ENCODE peak calls at places on chromosomes 13 and 19, in ten cellular contexts. One of them, this sample, is unnamed.

GRCh38 chr19:5824791-5825577 is 14.5 kb downstream of the FUT6 start:
- DNase-seq in stromal cell of bone marrow: no peak
- DNase-seq in tibial artery: no peak
- DNase-seq in NCI-H1105: no peak
- DNase-seq in neural crest cell: no peak
- DNase-seq in mesendoderm: no peak
- DNase-seq in heart right ventricle: no peak
- DNase-seq in naive thymus-derived CD8-positive, alpha-beta T cell: no peak
- DNase-seq in body of pancreas: no peak
- DNase-seq in T-helper 9 cell: no peak
- DNase-seq in this sample: no peak

GRCh38 chr13:37869756-37870488 is at the start of gene TRPC4:
- DNase-seq in NCI-H1105: peak
- DNase-seq in neural crest cell: peak
- DNase-seq in T-helper 9 cell: no peak
- DNase-seq in body of pancreas: peak
- DNase-seq in mesendoderm: peak
- DNase-seq in stromal cell of bone marrow: peak
- DNase-seq in naive thymus-derived CD8-positive, alpha-beta T cell: peak
- DNase-seq in heart right ventricle: peak
- DNase-seq in tibial artery: peak
- DNase-seq in this sample: no peak

GRCh38 chr13:46369506-46370268 is 17.4 kb downstream of the RUBCNL start:
- DNase-seq in tibial artery: no peak
- DNase-seq in stromal cell of bone marrow: peak
- DNase-seq in mesendoderm: no peak
- DNase-seq in NCI-H1105: no peak
- DNase-seq in heart right ventricle: no peak
- DNase-seq in T-helper 9 cell: no peak
- DNase-seq in body of pancreas: no peak
- DNase-seq in neural crest cell: no peak
- DNase-seq in naive thymus-derived CD8-positive, alpha-beta T cell: no peak
- DNase-seq in this sample: no peak

GRCh38 chr19:32018014-32018413 is 327.4 kb upstream of the ZNF507 start:
- DNase-seq in NCI-H1105: no peak
- DNase-seq in body of pancreas: no peak
- DNase-seq in neural crest cell: no peak
- DNase-seq in heart right ventricle: no peak
- DNase-seq in stromal cell of bone marrow: peak
- DNase-seq in mesendoderm: no peak
- DNase-seq in tibial artery: no peak
- DNase-seq in naive thymus-derived CD8-positive, alpha-beta T cell: no peak
- DNase-seq in T-helper 9 cell: no peak
- DNase-seq in this sample: no peak

GRCh38 chr13:103852036-103852435 is 785.8 kb upstream of the SLC10A2 start:
- DNase-seq in tibial artery: no peak
- DNase-seq in neural crest cell: no peak
- DNase-seq in mesendoderm: no peak
- DNase-seq in heart right ventricle: no peak
- DNase-seq in NCI-H1105: no peak
- DNase-seq in stromal cell of bone marrow: no peak
- DNase-seq in T-helper 9 cell: no peak
- DNase-seq in body of pancreas: no peak
- DNase-seq in naive thymus-derived CD8-positive, alpha-beta T cell: no peak
- DNase-seq in this sample: no peak

GRCh38 chr13:78608705-78609463 is 5.5 kb upstream of the POU4F1 start:
- DNase-seq in tibial artery: no peak
- DNase-seq in NCI-H1105: no peak
- DNase-seq in heart right ventricle: no peak
- DNase-seq in body of pancreas: no peak
- DNase-seq in T-helper 9 cell: no peak
- DNase-seq in neural crest cell: no peak
- DNase-seq in stromal cell of bone marrow: no peak
- DNase-seq in mesendoderm: peak
- DNase-seq in naive thymus-derived CD8-positive, alpha-beta T cell: no peak
- DNase-seq in this sample: no peak

GRCh38 chr13:27976362-27977177 is 7.5 kb upstream of the CDX2 start:
- DNase-seq in mesendoderm: no peak
- DNase-seq in T-helper 9 cell: no peak
- DNase-seq in naive thymus-derived CD8-positive, alpha-beta T cell: no peak
- DNase-seq in stromal cell of bone marrow: no peak
- DNase-seq in neural crest cell: no peak
- DNase-seq in heart right ventricle: no peak
- DNase-seq in body of pancreas: no peak
- DNase-seq in tibial artery: peak
- DNase-seq in NCI-H1105: no peak
- DNase-seq in this sample: peak

GRCh38 chr19:17073869-17074627 is 1.2 kb downstream of the HAUS8 start:
- DNase-seq in T-helper 9 cell: no peak
- DNase-seq in body of pancreas: no peak
- DNase-seq in NCI-H1105: peak
- DNase-seq in heart right ventricle: no peak
- DNase-seq in naive thymus-derived CD8-positive, alpha-beta T cell: no peak
- DNase-seq in neural crest cell: no peak
- DNase-seq in stromal cell of bone marrow: no peak
- DNase-seq in tibial artery: no peak
- DNase-seq in mesendoderm: peak
- DNase-seq in this sample: no peak

GRCh38 chr19:10780368-10780767 is 55.6 kb downstream of the TMED1 start:
- DNase-seq in stromal cell of bone marrow: peak
- DNase-seq in neural crest cell: no peak
- DNase-seq in heart right ventricle: no peak
- DNase-seq in tibial artery: peak
- DNase-seq in mesendoderm: no peak
- DNase-seq in body of pancreas: peak
- DNase-seq in T-helper 9 cell: no peak
- DNase-seq in NCI-H1105: no peak
- DNase-seq in naive thymus-derived CD8-positive, alpha-beta T cell: no peak
- DNase-seq in this sample: no peak